ENCODE peak calls at places on chromosomes 6 and 20, in six cellular contexts. S, V, A, P, F and G are unnamed samples.

GRCh38 chr20:50305636-50306477 is 115.2 kb downstream of the CEBPB start:
- DNase-seq in S (no peak), F (no peak), V (peak; percentile 49), A (no peak), P (no peak), G (no peak)

GRCh38 chr6:118860363-118860762 is 33.6 kb upstream of the ASF1A start:
- DNase-seq in P (no peak), V (no peak), S (no peak), A (no peak), F (no peak), G (no peak)

GRCh38 chr6:21496275-21496674 is 97.3 kb upstream of the SOX4 start:
- DNase-seq in F (peak; percentile 14), S (no peak), A (no peak), P (no peak), V (no peak), G (no peak)

GRCh38 chr6:14804444-14805210 is 441.2 kb upstream of the JARID2 start:
- DNase-seq in A (no peak), P (peak; percentile 86), F (peak; percentile 70), V (no peak), S (no peak), G (no peak)

GRCh38 chr6:170404036-170404435 is 97.5 kb downstream of the FAM120B start:
- DNase-seq in F (no peak), A (no peak), S (no peak), P (no peak), V (no peak), G (no peak)

GRCh38 chr6:108027054-108027453 is 47.5 kb downstream of the OSTM1 start:
- DNase-seq in S (no peak), F (no peak), A (no peak), V (no peak), P (no peak), G (no peak)

GRCh38 chr6:30782425-30783014 is 38.2 kb upstream of the IER3 start:
- DNase-seq in F (peak; percentile 56), V (peak; percentile 33), A (no peak), P (peak; percentile 51), S (no peak), G (no peak)

GRCh38 chr20:34046330-34046729 is 52.6 kb downstream of the RALY start:
- DNase-seq in A (no peak), P (no peak), S (no peak), V (no peak), F (no peak), G (no peak)

GRCh38 chr6:167856999-167857660 is 30.4 kb downstream of the AFDN start:
- DNase-seq in A (no peak), P (peak; percentile 71), F (peak; percentile 93), S (peak; percentile 51), V (no peak), G (no peak)

GRCh38 chr6:112149236-112149635 is 61.8 kb downstream of the FAM229B start:
- DNase-seq in A (no peak), S (no peak), P (peak; percentile 3), V (no peak), F (no peak), G (no peak)

GRCh38 chr6:36389353-36389752 is 1.9 kb upstream of the ETV7 start:
- DNase-seq in P (no peak), S (no peak), V (no peak), F (no peak), A (no peak), G (no peak)

GRCh38 chr20:35601021-35601973 is 14.3 kb upstream of the SPAG4 start:
- DNase-seq in P (peak; percentile 72), V (peak; percentile 76), F (peak; percentile 76), S (peak; percentile 29), A (peak; percentile 46), G (no peak)

GRCh38 chr6:6858533-6858982 is 249.2 kb upstream of the RREB1 start:
- DNase-seq in P (no peak), A (no peak), S (peak; percentile 75), F (no peak), V (no peak), G (peak; percentile 97)

GRCh38 chr6:18241208-18241836 is 23.0 kb downstream of the DEK start:
- DNase-seq in S (no peak), V (no peak), P (peak; percentile 38), A (no peak), F (no peak), G (no peak)

GRCh38 chr6:137821486-137821885 is 45.6 kb upstream of the TNFAIP3 start:
- DNase-seq in S (no peak), F (no peak), A (no peak), V (no peak), P (no peak), G (no peak)